ENCODE peak calls at places on chromosomes 13 and 19, in six cellular contexts. Y is IMR-90; U is stimulated activated CD4-positive, alpha-beta T cell treated with anti-CD3 and anti-CD28 coated beads, Interleukin-15, amount 100 ng/mL, for 1 hour; L is stimulated activated CD8-positive, alpha-beta memory T cell treated with anti-CD3 and anti-CD28 coated beads, Interleukin-12 subunit alpha, Interleukin-12 subunit beta, amount 100 ng/mL, for 1 hour; K is PC-3; F is bronchial epithelial cell. G is an unnamed sample.

GRCh38 chr19:57280913-57281425 is 684 bp downstream of the ZNF460 start:
- DNase-seq in L (no peak), Y (no peak), U (no peak), F (no peak), K (peak; percentile 27), G (no peak)

GRCh38 chr13:25377244-25377962 is 5.6 kb downstream of the ATP8A2 start:
- DNase-seq in Y (no peak), F (no peak), U (no peak), L (no peak), K (no peak), G (no peak)

GRCh38 chr13:30019648-30020626 is 169.5 kb upstream of the UBL3 start:
- DNase-seq in K (no peak), F (no peak), Y (no peak), U (no peak), L (no peak), G (no peak)

GRCh38 chr19:38049105-38049649 is 142.2 kb downstream of the SIPA1L3 start:
- DNase-seq in Y (no peak), L (no peak), F (no peak), U (peak; percentile 28), K (no peak), G (no peak)

GRCh38 chr13:72852207-72852606 is 70.3 kb downstream of the PIBF1 start:
- DNase-seq in L (no peak), F (no peak), Y (no peak), U (no peak), K (no peak), G (no peak)

GRCh38 chr19:11174336-11174735 is 18.8 kb upstream of the SPC24 start:
- DNase-seq in K (no peak), L (no peak), F (no peak), U (no peak), Y (no peak), G (no peak)

GRCh38 chr19:1365964-1366695 is 17.6 kb upstream of the NDUFS7 start:
- DNase-seq in F (no peak), K (no peak), U (no peak), L (no peak), Y (no peak), G (no peak)

GRCh38 chr19:49949735-49950589 is 11.0 kb downstream of the SIGLEC11 start:
- DNase-seq in F (no peak), U (no peak), K (peak; percentile 63), Y (no peak), L (no peak), G (no peak)

GRCh38 chr19:17560205-17560595 is 4.8 kb downstream of the COLGALT1 start:
- DNase-seq in F (peak; percentile 78), K (no peak), U (no peak), L (no peak), Y (peak; percentile 93), G (no peak)

GRCh38 chr13:54078271-54078670 is 1049.7 kb downstream of the OLFM4 start:
- DNase-seq in U (no peak), K (no peak), F (no peak), L (no peak), Y (no peak), G (no peak)

GRCh38 chr13:113445791-113446487 is 7.3 kb downstream of the ADPRHL1 start:
- DNase-seq in L (no peak), U (no peak), Y (no peak), K (no peak), F (no peak), G (no peak)

GRCh38 chr19:36772341-36773222 is at the start of gene ZNF850:
- DNase-seq in K (peak; percentile 85), Y (peak; percentile 92), F (peak; percentile 82), L (peak; percentile 92), U (peak; percentile 86), G (peak; percentile 95)

GRCh38 chr13:114134111-114134943 is 1.9 kb upstream of the RASA3 start:
- DNase-seq in Y (no peak), U (no peak), K (no peak), F (no peak), L (no peak), G (no peak)

GRCh38 chr13:75813323-75813722 is 177.2 kb downstream of the LMO7 start:
- DNase-seq in L (no peak), U (no peak), Y (no peak), K (no peak), F (no peak), G (no peak)

GRCh38 chr19:49081273-49081672 is 4.0 kb upstream of the SNRNP70 start:
- DNase-seq in F (no peak), L (no peak), Y (no peak), K (no peak), U (no peak), G (no peak)

GRCh38 chr13:21011378-21011777 is 50.0 kb downstream of the LATS2 start:
- DNase-seq in Y (no peak), L (no peak), U (no peak), K (no peak), F (no peak), G (no peak)

GRCh38 chr13:101521371-101521770 is 68.9 kb downstream of the ITGBL1 start:
- DNase-seq in K (no peak), L (no peak), U (no peak), Y (no peak), F (no peak), G (no peak)

GRCh38 chr13:112722433-112723250 is 32.8 kb downstream of the ATP11A start:
- DNase-seq in Y (peak; percentile 98), F (peak; percentile 73), K (peak; percentile 77), L (no peak), U (no peak), G (no peak)

GRCh38 chr19:2775556-2776430 is 7.3 kb downstream of the SGTA start:
- DNase-seq in U (peak; percentile 47), Y (peak; percentile 35), F (no peak), K (no peak), L (peak; percentile 58), G (no peak)

GRCh38 chr13:47898080-47898479 is 103.0 kb downstream of the SUCLA2 start:
- DNase-seq in F (no peak), Y (no peak), U (no peak), K (no peak), L (no peak), G (no peak)

GRCh38 chr19:45569619-45570421 is 14.8 kb downstream of the OPA3 start:
- DNase-seq in K (peak; percentile 56), L (peak; percentile 15), U (peak; percentile 42), F (no peak), Y (no peak), G (peak; percentile 46)

GRCh38 chr13:55155046-55155445 is 1985.7 kb upstream of the PRR20A start:
- DNase-seq in L (no peak), F (no peak), K (no peak), U (no peak), Y (no peak), G (no peak)